ENCODE peak calls at places on chromosomes 12 and 14, in five cellular contexts. E is RPMI7951, X is nucleus accumbens, D is foreskin fibroblast, U is hepatic stellate cell. W is an unnamed sample.

GRCh38 chr14:79044894-79045624 is 874.9 kb downstream of the NRXN3 start:
- DNase-seq in E (peak), X (peak), D (peak), U (peak), W (peak)

GRCh38 chr12:24025153-24025798 is 75.8 kb upstream of the SOX5 start:
- DNase-seq in E (no peak), X (no peak), D (no peak), U (no peak), W (no peak)

GRCh38 chr12:11685716-11686115 is 36.2 kb downstream of the ETV6 start:
- DNase-seq in E (no peak), X (no peak), D (no peak), U (no peak), W (no peak)

GRCh38 chr14:31411218-31411727 is 9.1 kb downstream of the HEATR5A start:
- DNase-seq in E (no peak), X (no peak), D (no peak), U (no peak), W (no peak)

GRCh38 chr14:67622675-67623074 is 3.0 kb downstream of the ARG2 start:
- DNase-seq in E (peak), X (peak), D (peak), U (peak), W (peak)

GRCh38 chr12:53940448-53941014 is 1.9 kb downstream of the HOXC13 start:
- DNase-seq in E (no peak), X (no peak), D (no peak), U (no peak), W (no peak)

GRCh38 chr12:47896633-47897032 is 8.2 kb downstream of the VDR start:
- DNase-seq in E (peak), X (no peak), D (no peak), U (no peak), W (peak)

GRCh38 chr14:72986214-72986613 is 40.7 kb downstream of the ZFYVE1 start:
- DNase-seq in E (no peak), X (no peak), D (no peak), U (no peak), W (no peak)

GRCh38 chr12:93982847-93983315 is 165.5 kb upstream of the PLXNC1 start:
- DNase-seq in E (peak), X (no peak), D (peak), U (no peak), W (no peak)